ENCODE peak calls at places on chromosomes 16 and 17, in seven cellular contexts. One of them, this sample, is unnamed. For H3K4me1, the result is how much of the 10 kb centered on the place peaks cover.

GRCh38 chr17:31825961-31826691 is 32.9 kb downstream of the COPRS start:
- DNase-seq in spleen: no peak
- DNase-seq in transverse colon: no peak
- DNase-seq in K562: no peak
- DNase-seq in HepG2: no peak
- DNase-seq in stomach: no peak
- DNase-seq in HCT116: no peak
- DNase-seq in this sample: no peak

GRCh38 chr16:3135120-3135715 is 389 bp downstream of the ZNF213 start:
- DNase-seq in spleen: no peak
- DNase-seq in transverse colon: no peak
- DNase-seq in K562: no peak
- DNase-seq in HepG2: no peak
- DNase-seq in stomach: no peak
- DNase-seq in HCT116: no peak
- DNase-seq in this sample: no peak

GRCh38 chr16:13919330-13919682 is 648 bp upstream of the ERCC4 start:
- DNase-seq in spleen: no peak
- DNase-seq in transverse colon: no peak
- DNase-seq in K562: peak
- DNase-seq in HepG2: peak
- DNase-seq in stomach: no peak
- DNase-seq in HCT116: peak
- DNase-seq in this sample: peak

GRCh38 chr16:67562918-67563707 is 787 bp downstream of the CTCF start:
- DNase-seq in spleen: peak
- DNase-seq in transverse colon: peak
- DNase-seq in K562: peak
- DNase-seq in HepG2: peak
- DNase-seq in stomach: peak
- DNase-seq in HCT116: peak
- DNase-seq in this sample: peak

GRCh38 chr17:72523491-72523890 is 402.7 kb downstream of the SOX9 start:
- DNase-seq in spleen: no peak
- DNase-seq in transverse colon: no peak
- DNase-seq in K562: no peak
- DNase-seq in HepG2: no peak
- DNase-seq in stomach: no peak
- DNase-seq in HCT116: no peak
- DNase-seq in this sample: no peak

GRCh38 chr16:56614549-56614991 is 6.2 kb downstream of the MT2A start:
- DNase-seq in spleen: no peak
- DNase-seq in transverse colon: no peak
- DNase-seq in K562: no peak
- DNase-seq in HepG2: peak
- DNase-seq in stomach: no peak
- DNase-seq in HCT116: no peak
- DNase-seq in this sample: no peak

GRCh38 chr16:67470314-67470713 is 10.6 kb downstream of the ATP6V0D1 start:
- DNase-seq in spleen: peak
- DNase-seq in transverse colon: no peak
- DNase-seq in K562: no peak
- DNase-seq in HepG2: no peak
- DNase-seq in stomach: peak
- DNase-seq in HCT116: no peak
- DNase-seq in this sample: peak

GRCh38 chr17:59897090-59897489 is 4.2 kb downstream of the RPS6KB1 start:
- DNase-seq in spleen: no peak
- DNase-seq in transverse colon: no peak
- DNase-seq in K562: no peak
- DNase-seq in HepG2: no peak
- DNase-seq in stomach: no peak
- DNase-seq in HCT116: no peak
- DNase-seq in this sample: no peak

GRCh38 chr17:11241611-11242226 is 706 bp downstream of the SHISA6 start:
- DNase-seq in spleen: no peak
- DNase-seq in transverse colon: peak
- DNase-seq in K562: no peak
- DNase-seq in HepG2: no peak
- DNase-seq in stomach: peak
- DNase-seq in HCT116: no peak
- DNase-seq in this sample: peak

GRCh38 chr17:57436565-57436964 is 180.2 kb downstream of the MSI2 start:
- DNase-seq in spleen: peak
- DNase-seq in transverse colon: no peak
- DNase-seq in K562: no peak
- DNase-seq in HepG2: no peak
- DNase-seq in stomach: no peak
- DNase-seq in HCT116: no peak
- DNase-seq in this sample: no peak

GRCh38 chr17:3641717-3642486 is 5.3 kb downstream of the CTNS start:
- DNase-seq in spleen: no peak
- DNase-seq in transverse colon: no peak
- DNase-seq in K562: peak
- DNase-seq in HepG2: peak
- DNase-seq in stomach: peak
- DNase-seq in HCT116: no peak
- DNase-seq in this sample: no peak

GRCh38 chr17:9241774-9242496 is 220.6 kb downstream of the NTN1 start:
- DNase-seq in spleen: no peak
- DNase-seq in transverse colon: no peak
- DNase-seq in K562: no peak
- DNase-seq in HepG2: no peak
- DNase-seq in stomach: no peak
- DNase-seq in HCT116: no peak
- DNase-seq in this sample: no peak

GRCh38 chr17:45338023-45338781 is 21.4 kb upstream of the MAP3K14 start:
- DNase-seq in spleen: peak
- DNase-seq in transverse colon: peak
- DNase-seq in K562: no peak
- DNase-seq in HepG2: no peak
- DNase-seq in stomach: no peak
- DNase-seq in HCT116: no peak
- DNase-seq in this sample: no peak
- TF ChIP-seq POLR2AphosphoS5 in spleen: peak
- TF ChIP-seq POLR2AphosphoS5 in transverse colon: no peak
- TF ChIP-seq POLR2AphosphoS5 in K562: no peak
- TF ChIP-seq POLR2AphosphoS5 in HepG2: no peak
- TF ChIP-seq POLR2AphosphoS5 in stomach: no peak
- TF ChIP-seq POLR2AphosphoS5 in HCT116: no peak
- TF ChIP-seq POLR2AphosphoS5 in this sample: no peak

GRCh38 chr17:18087610-18088491 is at the start of gene DRG2:
- DNase-seq in spleen: peak
- DNase-seq in transverse colon: peak
- DNase-seq in K562: peak
- DNase-seq in HepG2: peak
- DNase-seq in stomach: peak
- DNase-seq in HCT116: peak
- DNase-seq in this sample: peak
- H3K27ac ChIP-seq in spleen: peak
- H3K27ac ChIP-seq in transverse colon: peak
- H3K27ac ChIP-seq in K562: peak
- H3K27ac ChIP-seq in HepG2: peak
- H3K27ac ChIP-seq in stomach: peak
- H3K27ac ChIP-seq in HCT116: peak
- H3K27ac ChIP-seq in this sample: peak

DNA sequence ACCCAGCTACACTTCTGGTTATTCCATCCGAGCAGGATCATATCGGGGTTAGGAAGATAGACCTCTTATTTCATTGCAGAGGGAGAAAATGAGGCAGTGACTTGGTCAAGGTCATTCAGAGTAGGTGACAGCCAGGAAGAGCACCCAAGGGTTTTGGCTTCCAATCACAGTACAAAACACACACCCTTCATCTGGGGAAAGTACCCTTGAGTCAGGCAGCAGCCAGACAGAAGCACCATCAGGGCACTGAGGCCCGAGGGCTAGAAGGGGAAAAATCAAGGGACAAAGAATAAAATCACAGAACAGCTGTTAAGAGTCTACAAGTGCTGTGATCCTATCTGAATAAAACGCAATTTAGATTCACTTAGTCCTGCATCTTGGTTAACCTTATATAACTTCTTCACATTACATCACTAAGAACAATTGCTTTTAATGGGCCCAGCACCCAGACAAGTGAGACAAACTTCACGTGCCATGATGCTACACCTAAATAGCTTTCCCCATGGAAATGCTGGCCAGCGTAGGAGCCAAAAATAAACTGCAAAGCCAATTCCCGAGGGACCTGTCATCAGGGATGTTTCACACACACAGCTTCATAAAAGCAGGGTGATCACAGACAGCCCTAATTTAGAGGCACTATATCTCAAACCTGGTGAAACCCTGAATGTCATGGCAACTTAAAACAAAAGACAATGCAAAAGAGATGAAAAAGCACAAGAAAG is 4.9 kb downstream of the UBE2O start:
- DNase-seq in spleen: no peak
- DNase-seq in transverse colon: no peak
- DNase-seq in K562: no peak
- DNase-seq in HepG2: no peak
- DNase-seq in stomach: no peak
- DNase-seq in HCT116: no peak
- DNase-seq in this sample: no peak
- H3K4me1 ChIP-seq in spleen: half or more
- H3K4me1 ChIP-seq in transverse colon: under half
- H3K4me1 ChIP-seq in K562: under half
- H3K4me1 ChIP-seq in HepG2: half or more
- H3K4me1 ChIP-seq in stomach: half or more
- H3K4me1 ChIP-seq in HCT116: half or more
- H3K4me1 ChIP-seq in this sample: under half

DNA sequence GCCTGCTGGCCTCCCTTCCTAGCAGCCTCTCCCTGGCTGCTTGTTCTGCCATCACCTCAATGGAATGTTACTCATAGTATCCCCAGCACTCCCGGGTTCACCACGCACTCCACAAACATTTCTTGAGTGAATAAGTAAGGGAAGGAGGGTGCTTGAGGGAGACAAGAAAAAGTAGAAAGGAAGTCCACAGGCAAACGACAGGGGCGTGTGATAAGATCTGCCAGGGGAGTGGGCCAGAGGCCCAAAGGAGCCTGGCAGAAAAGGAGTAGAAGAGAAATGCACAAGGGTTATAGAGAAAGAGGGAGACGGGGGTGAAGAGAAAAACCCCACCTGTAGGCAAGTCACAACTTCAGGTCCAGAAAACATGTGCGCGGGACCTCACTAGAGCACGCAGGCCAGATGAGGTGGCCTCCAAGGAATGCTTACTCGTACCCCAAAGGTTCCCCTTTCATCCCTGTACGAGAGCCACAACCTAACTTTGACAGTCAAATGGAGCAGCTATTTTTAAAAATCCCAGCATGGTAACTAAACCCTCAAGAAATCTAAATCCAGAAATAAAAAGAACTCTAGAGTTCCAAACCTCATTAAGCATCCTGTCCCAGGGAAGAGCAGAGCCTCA is 6.6 kb downstream of the ZDHHC7 start:
- DNase-seq in spleen: no peak
- DNase-seq in transverse colon: no peak
- DNase-seq in K562: no peak
- DNase-seq in HepG2: no peak
- DNase-seq in stomach: peak
- DNase-seq in HCT116: no peak
- DNase-seq in this sample: no peak
- TF ChIP-seq POLR2AphosphoS5 in spleen: no peak
- TF ChIP-seq POLR2AphosphoS5 in transverse colon: peak
- TF ChIP-seq POLR2AphosphoS5 in K562: no peak
- TF ChIP-seq POLR2AphosphoS5 in HepG2: no peak
- TF ChIP-seq POLR2AphosphoS5 in stomach: peak
- TF ChIP-seq POLR2AphosphoS5 in HCT116: no peak
- TF ChIP-seq POLR2AphosphoS5 in this sample: no peak

GRCh38 chr17:77734371-77735050 is 224.0 kb upstream of the TNRC6C start:
- DNase-seq in spleen: no peak
- DNase-seq in transverse colon: peak
- DNase-seq in K562: peak
- DNase-seq in HepG2: peak
- DNase-seq in stomach: peak
- DNase-seq in HCT116: no peak
- DNase-seq in this sample: peak

GRCh38 chr17:77735341-77736206 is 222.9 kb upstream of the TNRC6C start:
- DNase-seq in spleen: no peak
- DNase-seq in transverse colon: no peak
- DNase-seq in K562: peak
- DNase-seq in HepG2: no peak
- DNase-seq in stomach: peak
- DNase-seq in HCT116: no peak
- DNase-seq in this sample: no peak

GRCh38 chr17:77736207-77736600 is 222.3 kb upstream of the TNRC6C start:
- DNase-seq in spleen: no peak
- DNase-seq in transverse colon: no peak
- DNase-seq in K562: no peak
- DNase-seq in HepG2: no peak
- DNase-seq in stomach: no peak
- DNase-seq in HCT116: no peak
- DNase-seq in this sample: no peak

GRCh38 chr17:77735051-77735340 is 223.5 kb upstream of the TNRC6C start:
- DNase-seq in spleen: no peak
- DNase-seq in transverse colon: no peak
- DNase-seq in K562: no peak
- DNase-seq in HepG2: no peak
- DNase-seq in stomach: no peak
- DNase-seq in HCT116: no peak
- DNase-seq in this sample: no peak

DNA sequence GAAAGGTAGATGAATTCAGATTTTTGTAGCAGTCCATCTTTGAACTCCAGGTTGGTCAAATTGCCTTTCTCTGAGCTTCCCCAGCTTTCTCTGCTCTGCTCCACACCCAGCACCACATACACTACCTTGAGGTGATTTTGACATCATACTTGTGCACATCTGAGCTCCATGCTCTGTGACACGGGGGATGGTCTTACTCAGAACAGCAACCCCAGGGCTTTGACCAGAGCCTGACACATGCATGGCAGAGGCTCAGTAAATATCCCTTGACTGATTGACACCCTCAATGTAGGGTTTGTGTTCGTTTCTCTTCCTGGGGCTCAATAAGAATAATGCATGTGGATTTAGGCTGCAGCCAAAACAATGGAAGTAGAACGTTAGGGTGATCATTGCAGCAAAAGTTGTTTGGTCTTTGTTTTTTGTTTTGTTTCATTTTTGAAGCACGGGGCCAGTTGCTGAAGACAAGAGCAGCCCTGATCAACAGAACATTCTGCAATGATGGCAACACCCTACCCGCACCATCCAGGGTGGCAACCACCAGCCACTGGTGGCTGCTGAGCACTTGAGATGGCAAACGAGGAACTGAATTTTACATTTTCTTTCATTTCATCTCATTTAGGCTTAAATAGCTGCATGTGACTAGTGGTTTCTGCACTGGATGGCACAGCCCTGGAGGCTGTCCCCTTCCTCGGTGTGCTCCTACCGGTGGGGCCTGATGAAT is 224.8 kb upstream of the TNRC6C start:
- DNase-seq in spleen: no peak
- DNase-seq in transverse colon: no peak
- DNase-seq in K562: no peak
- DNase-seq in HepG2: no peak
- DNase-seq in stomach: no peak
- DNase-seq in HCT116: no peak
- DNase-seq in this sample: no peak
- H3K27ac ChIP-seq in spleen: peak
- H3K27ac ChIP-seq in transverse colon: peak
- H3K27ac ChIP-seq in K562: no peak
- H3K27ac ChIP-seq in HepG2: no peak
- H3K27ac ChIP-seq in stomach: peak
- H3K27ac ChIP-seq in HCT116: no peak
- H3K27ac ChIP-seq in this sample: peak